ENCODE peak calls at places on chromosomes 16 and 17, in five cellular contexts. U is PC-3, N is PC-9, F is fibroblast of lung, T is mammary epithelial cell. Z is an unnamed sample.

GRCh38 chr17:27560668-27561067 is 70.3 kb upstream of the LGALS9 start:
- DNase-seq in U (no peak), N (no peak), T (no peak), F (peak; percentile 55), Z (no peak)

GRCh38 chr16:10851512-10851911 is 25.5 kb upstream of the CIITA start:
- DNase-seq in F (no peak), T (no peak), N (no peak), U (no peak), Z (no peak)

GRCh38 chr16:10671729-10672128 is 23.0 kb downstream of the TEKT5 start:
- DNase-seq in F (no peak), T (no peak), U (no peak), N (no peak), Z (no peak)

GRCh38 chr16:56514845-56515244 is 5.0 kb downstream of the BBS2 start:
- DNase-seq in N (no peak), F (no peak), T (peak; percentile 73), U (peak; percentile 44), Z (peak; percentile 4)

GRCh38 chr17:63930951-63931575 is 1.1 kb downstream of the CD79B start:
- DNase-seq in T (no peak), F (no peak), U (no peak), N (no peak), Z (no peak)

GRCh38 chr16:1197237-1197866 is 27.7 kb downstream of the TPSG1 start:
- DNase-seq in F (no peak), N (no peak), T (no peak), U (no peak), Z (no peak)

GRCh38 chr16:31201511-31202401 is 804 bp downstream of the PYCARD start:
- DNase-seq in U (no peak), F (peak; percentile 21), T (peak; percentile 39), N (peak; percentile 57), Z (peak; percentile 45)

GRCh38 chr16:2487903-2488531 is 13.1 kb downstream of the TBC1D24 start:
- DNase-seq in F (no peak), N (no peak), U (no peak), T (no peak), Z (no peak)

GRCh38 chr17:42179911-42180410 is 981 bp downstream of the KCNH4 start:
- DNase-seq in T (peak; percentile 20), N (no peak), F (peak; percentile 28), U (no peak), Z (peak; percentile 53)

GRCh38 chr17:4068918-4069317 is 73.9 kb downstream of the ZZEF1 start:
- DNase-seq in F (no peak), U (no peak), T (no peak), N (no peak), Z (no peak)

GRCh38 chr16:66670691-66671090 is 25.9 kb downstream of the CMTM4 start:
- DNase-seq in U (no peak), T (no peak), F (no peak), N (no peak), Z (no peak)

GRCh38 chr17:27802962-27803680 is 2.8 kb upstream of the NOS2 start:
- DNase-seq in N (no peak), U (no peak), T (no peak), F (no peak), Z (no peak)

GRCh38 chr16:68848786-68849185 is 5.5 kb downstream of the TANGO6 start:
- DNase-seq in F (no peak), U (no peak), N (no peak), T (no peak), Z (no peak)

GRCh38 chr16:88340755-88341150 is 42.0 kb upstream of the ZNF469 start:
- DNase-seq in N (no peak), T (no peak), F (no peak), U (no peak), Z (no peak)

GRCh38 chr16:84043486-84044107 is 1.0 kb upstream of the SLC38A8 start:
- DNase-seq in U (no peak), F (no peak), T (no peak), N (no peak), Z (no peak)

GRCh38 chr16:11604783-11605563 is 18.3 kb upstream of the LITAF start:
- DNase-seq in N (no peak), F (peak; percentile 85), T (no peak), U (no peak), Z (peak; percentile 86)

GRCh38 chr16:12906271-12906670 is 4.9 kb downstream of the SHISA9 start:
- DNase-seq in U (no peak), F (no peak), N (no peak), T (no peak), Z (no peak)

GRCh38 chr17:78488867-78489634 is 88.1 kb downstream of the DNAH17 start:
- DNase-seq in F (no peak), N (no peak), U (no peak), T (no peak), Z (no peak)

GRCh38 chr16:27221576-27222498 is 18.5 kb downstream of the KDM8 start:
- DNase-seq in T (no peak), N (no peak), U (no peak), F (peak; percentile 75), Z (peak; percentile 71)

GRCh38 chr17:17559164-17559563 is 32.3 kb downstream of the PEMT start:
- DNase-seq in F (no peak), U (no peak), N (no peak), T (no peak), Z (no peak)

GRCh38 chr17:44547625-44548297 is 9.5 kb upstream of the FZD2 start:
- DNase-seq in U (no peak), N (no peak), F (peak; percentile 43), T (no peak), Z (no peak)

GRCh38 chr17:15233022-15233805 is 31.9 kb downstream of the PMP22 start:
- DNase-seq in U (peak; percentile 79), N (no peak), T (peak; percentile 62), F (peak; percentile 42), Z (peak; percentile 59)

GRCh38 chr16:583815-584591 is 5.9 kb upstream of the RAB40C start:
- DNase-seq in U (no peak), F (no peak), T (no peak), N (no peak), Z (no peak)

GRCh38 chr16:29321585-29321984 is 84.9 kb downstream of the NPIPB11 start:
- DNase-seq in N (no peak), U (no peak), T (no peak), F (no peak), Z (no peak)

GRCh38 chr16:9489823-9490467 is 398.5 kb downstream of the HAPSTR1 start:
- DNase-seq in F (no peak), N (no peak), T (no peak), U (no peak), Z (no peak)

GRCh38 chr16:55364811-55365210 is 40.8 kb downstream of the IRX6 start:
- DNase-seq in U (no peak), T (no peak), N (no peak), F (no peak), Z (no peak)

GRCh38 chr17:9566067-9566466 is 9.6 kb downstream of the STX8 start:
- DNase-seq in F (no peak), T (peak; percentile 2), U (no peak), N (no peak), Z (no peak)

GRCh38 chr17:67994827-67995567 is 1.3 kb downstream of the C17orf58 start:
- DNase-seq in F (peak; percentile 91), T (peak; percentile 78), U (peak; percentile 92), N (no peak), Z (peak; percentile 82)
- H2AFZ ChIP-seq in F (no peak overlapping the region), T (peak overlapping the region; percentile 79), U (peak overlapping the region; percentile 85), N (no peak overlapping the region), Z (no peak overlapping the region)

GRCh38 chr16:72654535-72654934 is 393.4 kb downstream of the ZFHX3 start:
- DNase-seq in N (no peak), T (no peak), U (no peak), F (no peak), Z (no peak)

GRCh38 chr16:72645526-72645925 is 402.4 kb downstream of the ZFHX3 start:
- DNase-seq in N (no peak), U (no peak), F (no peak), T (no peak), Z (no peak)

GRCh38 chr16:72644911-72645310 is 403.0 kb downstream of the ZFHX3 start:
- DNase-seq in U (no peak), N (no peak), F (no peak), T (no peak), Z (no peak)

GRCh38 chr16:72646615-72647014 is 401.3 kb downstream of the ZFHX3 start:
- DNase-seq in N (no peak), T (no peak), F (no peak), U (no peak), Z (no peak)

GRCh38 chr16:72649254-72649944 is 398.5 kb downstream of the ZFHX3 start:
- DNase-seq in U (no peak), F (no peak), N (no peak), T (no peak), Z (no peak)
- H3K4me3 ChIP-seq in U (no peak overlapping the region), F (no peak overlapping the region), N (no peak overlapping the region), T (no peak overlapping the region), Z (no peak overlapping the region)

GRCh38 chr16:49576941-49577340 is 203.3 kb downstream of the C16orf78 start:
- DNase-seq in U (no peak), T (no peak), F (no peak), N (no peak), Z (no peak)

GRCh38 chr16:49574826-49575225 is 201.2 kb downstream of the C16orf78 start:
- DNase-seq in U (no peak), N (no peak), T (no peak), F (no peak), Z (no peak)

GRCh38 chr16:49575352-49576172 is 202.0 kb downstream of the C16orf78 start:
- DNase-seq in F (no peak), U (no peak), N (no peak), T (no peak), Z (no peak)

GRCh38 chr16:49578435-49579024 is 204.9 kb downstream of the C16orf78 start:
- DNase-seq in N (no peak), F (no peak), U (no peak), T (no peak), Z (no peak)

DNA sequence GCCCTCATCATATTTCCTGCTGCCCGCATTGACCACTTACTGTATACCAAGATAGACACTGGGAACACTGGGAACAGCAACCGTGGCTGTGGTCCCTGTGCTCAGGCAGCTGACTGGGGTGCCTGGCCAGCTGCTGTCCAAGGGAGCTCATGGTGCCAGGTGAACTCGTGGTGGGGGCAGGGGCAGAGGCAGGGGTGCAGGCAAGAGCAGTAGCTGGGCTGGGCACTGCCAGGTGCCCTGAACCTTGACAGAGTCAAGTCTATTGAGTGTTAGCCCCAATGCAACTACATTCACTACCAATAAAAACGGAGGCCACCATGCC is 202.5 kb downstream of the C16orf78 start:
- DNase-seq in T (no peak), N (no peak), F (no peak), U (no peak), Z (no peak)
- H3K4me2 ChIP-seq in T (no peak overlapping the region), N (no peak overlapping the region), F (no peak overlapping the region), U (no peak overlapping the region), Z (no peak overlapping the region)

GRCh38 chr17:81487487-81488275 is 24.9 kb downstream of the ACTG1 start:
- DNase-seq in N (peak; percentile 76), U (peak; percentile 84), T (peak; percentile 38), F (peak; percentile 62), Z (peak; percentile 66)
- H2AFZ ChIP-seq in N (peak overlapping the region; percentile 58), U (peak overlapping the region; percentile 88), T (peak overlapping the region; percentile 89), F (peak overlapping the region; percentile 52), Z (peak overlapping the region; percentile 94)

GRCh38 chr17:13362341-13363122 is 239.2 kb downstream of the HS3ST3A1 start:
- DNase-seq in F (peak; percentile 54), T (peak; percentile 35), U (peak; percentile 30), N (no peak), Z (peak; percentile 22)
- H3K4me3 ChIP-seq in F (peak overlapping the region; percentile 69), T (no peak overlapping the region), U (peak overlapping the region; percentile 54), N (no peak overlapping the region), Z (peak overlapping the region; percentile 51)